ENCODE peak calls at places on chromosome 13, in six cellular contexts. D is progenitor cell of endocrine pancreas; F is NCI-H774; X is activated CD8-positive, alpha-beta memory T cell treated with anti-CD3 and anti-CD28 coated beads, Interleukin-2, amount 50 U/mL, for 4 hours; Q is effector CD4-positive, alpha-beta T cell; V is iPS DF 19.7. A is an unnamed sample.

GRCh38 chr13:102779426-102780159 is 6.0 kb upstream of the TEX30 start:
- DNase-seq in F (no peak), Q (no peak), X (no peak), D (no peak), V (no peak), A (peak; percentile 80)

GRCh38 chr13:111567637-111568036 is 247.2 kb downstream of the TEX29 start:
- DNase-seq in V (no peak), X (no peak), F (no peak), D (no peak), Q (no peak), A (no peak)

GRCh38 chr13:43300817-43301216 is 277.4 kb downstream of the DNAJC15 start:
- DNase-seq in Q (no peak), D (no peak), X (no peak), F (no peak), V (no peak), A (no peak)

GRCh38 chr13:25377244-25377962 is 5.6 kb downstream of the ATP8A2 start:
- DNase-seq in X (no peak), Q (no peak), F (no peak), V (no peak), D (no peak), A (no peak)

GRCh38 chr13:104782741-104783140 is 1716.5 kb upstream of the SLC10A2 start:
- DNase-seq in F (no peak), X (no peak), D (no peak), V (no peak), Q (no peak), A (no peak)

GRCh38 chr13:84831666-84832657 is 949.7 kb upstream of the SLITRK1 start:
- DNase-seq in X (no peak), Q (no peak), F (no peak), D (no peak), V (no peak), A (no peak)

GRCh38 chr13:49086711-49087110 is 111.0 kb downstream of the FNDC3A start:
- DNase-seq in Q (no peak), X (no peak), D (no peak), F (no peak), V (no peak), A (no peak)

GRCh38 chr13:100100115-100100879 is 11.4 kb downstream of the PCCA start:
- DNase-seq in X (no peak), D (no peak), Q (no peak), F (peak; percentile 7), V (no peak), A (no peak)

GRCh38 chr13:26601669-26602068 is 44.2 kb downstream of the WASF3 start:
- DNase-seq in F (no peak), X (no peak), Q (no peak), V (no peak), D (no peak), A (peak; percentile 42)

GRCh38 chr13:114063545-114064515 is 68.6 kb downstream of the RASA3 start:
- DNase-seq in F (no peak), Q (no peak), X (no peak), D (no peak), V (no peak), A (no peak)

GRCh38 chr13:27830010-27830409 is 37.7 kb downstream of the GSX1 start:
- DNase-seq in X (peak; percentile 60), D (peak; percentile 83), F (peak; percentile 13), Q (peak; percentile 40), V (no peak), A (peak; percentile 24)

GRCh38 chr13:101455863-101456262 is 3.4 kb downstream of the ITGBL1 start:
- DNase-seq in X (no peak), D (no peak), F (no peak), Q (no peak), V (no peak), A (no peak)

GRCh38 chr13:107124129-107124718 is 556.3 kb upstream of the ARGLU1 start:
- DNase-seq in V (no peak), Q (no peak), F (peak; percentile 16), X (no peak), D (no peak), A (no peak)

GRCh38 chr13:98454389-98454881 is 122.5 kb downstream of the STK24 start:
- DNase-seq in Q (no peak), X (no peak), V (no peak), F (peak; percentile 9), D (no peak), A (peak; percentile 75)